ENCODE peak calls at places on chromosome 18, in nine cellular contexts. O is cardiac fibroblast, X is body of pancreas, L is fibroblast of the aortic adventitia, H is HepG2, N is psoas muscle, V is astrocyte of the cerebellum, F is AG09309, R is fibroblast of pulmonary artery. E is an unnamed sample.

GRCh38 chr18:65081786-65082185 is 669.0 kb upstream of the CDH7 start:
- DNase-seq in X (no peak), R (no peak), N (no peak), F (no peak), O (no peak), H (no peak), L (no peak), V (no peak), E (no peak)

GRCh38 chr18:10070581-10071000 is 156.8 kb downstream of the VAPA start:
- DNase-seq in L (no peak), X (no peak), H (no peak), V (peak), N (no peak), O (no peak), F (no peak), R (no peak), E (no peak)

GRCh38 chr18:28366667-28367066 is 189.7 kb upstream of the CDH2 start:
- DNase-seq in F (no peak), X (no peak), R (no peak), O (no peak), H (no peak), L (no peak), V (no peak), N (no peak), E (no peak)

GRCh38 chr18:29841631-29842030 is 1200.9 kb downstream of the DSC3 start:
- DNase-seq in N (no peak), X (no peak), H (no peak), L (no peak), V (no peak), F (no peak), R (no peak), O (peak), E (no peak)

GRCh38 chr18:49697757-49698595 is 115.4 kb downstream of the ACAA2 start:
- DNase-seq in X (no peak), N (no peak), V (no peak), H (no peak), F (no peak), L (peak), O (peak), R (no peak), E (no peak)

GRCh38 chr18:21291106-21291505 is 49.1 kb downstream of the GREB1L start:
- DNase-seq in H (no peak), V (no peak), X (no peak), O (no peak), L (no peak), F (no peak), N (no peak), R (no peak), E (no peak)

GRCh38 chr18:54228364-54228763 is 3.9 kb upstream of the MBD2 start:
- DNase-seq in V (no peak), F (no peak), R (no peak), H (no peak), N (no peak), L (no peak), O (no peak), X (no peak), E (no peak)

GRCh38 chr18:4352746-4353522 is 102.2 kb downstream of the DLGAP1 start:
- DNase-seq in O (no peak), R (no peak), H (no peak), N (no peak), L (no peak), X (no peak), F (no peak), V (no peak), E (no peak)

GRCh38 chr18:42561521-42561920 is 554.0 kb downstream of the RIT2 start:
- DNase-seq in F (no peak), V (no peak), H (no peak), N (no peak), L (no peak), O (no peak), X (no peak), R (no peak), E (no peak)

GRCh38 chr18:33733376-33733775 is 155.4 kb downstream of the ASXL3 start:
- DNase-seq in H (no peak), X (no peak), V (no peak), F (no peak), N (no peak), L (no peak), R (no peak), O (no peak), E (no peak)

GRCh38 chr18:68837665-68838390 is 39.9 kb downstream of the CCDC102B start:
- DNase-seq in N (no peak), V (no peak), X (no peak), R (no peak), F (peak), H (no peak), L (no peak), O (peak), E (no peak)

GRCh38 chr18:32777049-32777448 is 4.2 kb upstream of the KLHL14 start:
- DNase-seq in F (no peak), O (peak), X (no peak), H (peak), L (peak), N (no peak), V (no peak), R (no peak), E (no peak)

GRCh38 chr18:23238651-23239349 is 103.5 kb downstream of the CABLES1 start:
- DNase-seq in V (no peak), L (peak), F (no peak), O (peak), N (no peak), H (no peak), X (no peak), R (peak), E (no peak)

GRCh38 chr18:6055711-6056110 is 160.4 kb upstream of the TMEM200C start:
- DNase-seq in H (no peak), X (no peak), R (peak), N (no peak), F (peak), V (peak), L (peak), O (peak), E (no peak)

GRCh38 chr18:48072428-48073204 is 142.2 kb upstream of the SMAD2 start:
- DNase-seq in H (no peak), F (no peak), O (no peak), V (no peak), X (no peak), N (no peak), R (no peak), L (no peak), E (no peak)

GRCh38 chr18:49843778-49844625 is 30.7 kb upstream of the ACAA2 start:
- DNase-seq in F (no peak), R (no peak), N (no peak), H (no peak), O (no peak), X (no peak), L (no peak), V (no peak), E (no peak)

GRCh38 chr18:57629399-57629798 is 7.8 kb upstream of the NARS1 start:
- DNase-seq in R (no peak), N (no peak), V (no peak), X (no peak), O (no peak), H (no peak), F (no peak), L (no peak), E (no peak)

GRCh38 chr18:7447629-7448028 is 119.5 kb upstream of the PTPRM start:
- DNase-seq in V (no peak), L (no peak), F (no peak), H (no peak), O (peak), X (no peak), R (no peak), N (no peak), E (no peak)

GRCh38 chr18:52339891-52340371 is at the start of gene DCC:
- DNase-seq in R (peak), O (peak), V (peak), H (peak), L (peak), F (no peak), X (peak), N (no peak), E (no peak)

GRCh38 chr18:22667616-22668422 is 250.1 kb upstream of the CTAGE1 start:
- DNase-seq in O (peak), V (peak), X (no peak), R (peak), L (peak), H (no peak), F (peak), N (no peak), E (no peak)

GRCh38 chr18:37471619-37472018 is 94.0 kb downstream of the CELF4 start:
- DNase-seq in R (no peak), L (no peak), O (no peak), V (no peak), H (no peak), X (no peak), N (no peak), F (no peak), E (no peak)

GRCh38 chr18:43303376-43303775 is 26.1 kb upstream of the SYT4 start:
- DNase-seq in N (no peak), H (no peak), R (no peak), L (no peak), X (no peak), O (peak), V (no peak), F (no peak), E (no peak)

GRCh38 chr18:76992226-76993084 is 140.1 kb downstream of the MBP start:
- DNase-seq in V (no peak), X (no peak), F (no peak), H (no peak), O (no peak), N (no peak), R (no peak), L (no peak), E (no peak)

GRCh38 chr18:59994357-59994756 is 94.6 kb downstream of the PMAIP1 start:
- DNase-seq in V (no peak), H (no peak), R (peak), F (no peak), N (no peak), L (no peak), X (no peak), O (peak), E (no peak)
- TF ChIP-seq CTCF in V (peak), H (no peak), R (peak), F (peak), N (no peak), L (peak), X (no peak), O (peak), E (peak)

GRCh38 chr18:61582205-61582710 is 249.0 kb downstream of the CDH20 start:
- DNase-seq in L (peak), H (no peak), N (no peak), O (no peak), X (no peak), F (no peak), R (no peak), V (no peak), E (no peak)

GRCh38 chr18:61583548-61583947 is 250.3 kb downstream of the CDH20 start:
- DNase-seq in R (no peak), N (no peak), V (no peak), F (no peak), L (no peak), O (no peak), H (no peak), X (no peak), E (no peak)

GRCh38 chr18:61580061-61580460 is 246.8 kb downstream of the CDH20 start:
- DNase-seq in L (no peak), H (no peak), V (no peak), F (no peak), X (no peak), N (no peak), O (peak), R (peak), E (no peak)

GRCh38 chr18:61579581-61579980 is 246.4 kb downstream of the CDH20 start:
- DNase-seq in L (no peak), H (no peak), O (no peak), N (no peak), F (no peak), V (no peak), X (no peak), R (no peak), E (no peak)

GRCh38 chr18:61581578-61582204 is 248.5 kb downstream of the CDH20 start:
- DNase-seq in N (peak), L (peak), H (peak), V (no peak), X (peak), R (peak), F (no peak), O (peak), E (peak)
- H3K4me3 ChIP-seq in N (peak), L (peak), H (no peak), V (peak), X (no peak), R (peak), F (peak), O (peak), E (no peak)

GRCh38 chr18:13796515-13796914 is 27.4 kb upstream of the MC5R start:
- DNase-seq in N (no peak), V (no peak), O (no peak), F (no peak), L (no peak), R (no peak), H (no peak), X (no peak), E (no peak)

GRCh38 chr18:13799396-13799795 is 24.6 kb upstream of the MC5R start:
- DNase-seq in N (no peak), O (no peak), F (no peak), X (no peak), V (no peak), L (no peak), H (no peak), R (no peak), E (no peak)

GRCh38 chr18:13791181-13791580 is 32.8 kb upstream of the MC5R start:
- DNase-seq in H (no peak), R (peak), V (no peak), X (no peak), N (no peak), F (no peak), O (peak), L (no peak), E (peak)

GRCh38 chr18:13797157-13797611 is 26.8 kb upstream of the MC5R start:
- DNase-seq in F (no peak), L (peak), X (no peak), H (peak), O (peak), R (peak), N (no peak), V (no peak), E (no peak)

GRCh38 chr18:13793819-13794218 is 30.1 kb upstream of the MC5R start:
- DNase-seq in R (no peak), X (no peak), V (no peak), H (no peak), F (no peak), L (no peak), N (no peak), O (no peak), E (no peak)
- TF ChIP-seq CTCF in R (no peak), X (no peak), V (no peak), H (no peak), F (no peak), L (no peak), N (no peak), O (no peak), E (no peak)

DNA sequence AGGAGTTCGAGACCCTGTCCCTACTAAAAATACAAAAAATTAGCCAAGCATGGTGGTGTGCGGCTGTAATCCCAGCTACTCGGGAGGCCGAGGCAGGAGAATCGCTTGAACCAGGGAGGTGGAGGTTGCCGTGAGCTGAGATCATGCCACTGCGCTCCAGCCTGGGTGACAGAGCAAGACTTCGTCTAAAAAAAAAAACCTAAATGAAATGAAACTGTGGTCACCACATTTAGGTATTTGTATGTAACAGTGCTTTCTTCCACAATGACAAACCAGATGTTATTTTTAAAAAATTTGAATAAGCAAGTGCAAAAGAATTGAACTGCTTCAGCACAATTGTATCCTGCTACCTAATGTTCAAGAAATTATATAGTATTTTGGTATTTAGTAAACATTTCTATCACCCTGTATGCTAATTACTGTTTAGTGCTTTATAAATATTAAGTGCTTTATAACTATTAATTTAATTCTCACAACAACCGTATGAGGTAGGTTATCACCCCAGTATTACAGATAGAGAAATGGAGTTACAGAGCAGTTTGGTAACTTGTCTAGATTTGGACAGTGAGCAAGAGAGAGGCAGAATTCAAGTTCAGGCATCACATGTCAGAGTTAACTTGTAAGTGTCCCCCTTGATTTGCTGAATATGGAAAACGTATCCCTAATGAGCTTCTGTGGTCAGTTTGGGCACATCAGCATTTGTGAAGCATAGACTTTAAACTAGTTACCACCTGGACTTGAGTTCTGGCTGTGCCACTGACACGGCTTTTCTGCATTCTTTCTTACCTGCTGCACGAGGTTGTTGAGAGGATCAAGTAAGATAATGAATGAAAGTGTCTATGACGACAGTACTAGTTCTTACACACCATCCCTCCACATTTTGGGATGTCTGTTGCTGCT is 14.4 kb downstream of the PHLPP1 start:
- DNase-seq in X (no peak), N (no peak), L (no peak), R (no peak), O (no peak), F (no peak), V (no peak), H (no peak), E (no peak)
- H3K4me3 ChIP-seq in X (no peak), N (no peak), L (no peak), R (no peak), O (no peak), F (no peak), V (no peak), H (no peak), E (no peak)

GRCh38 chr18:8826514-8826913 is 121.2 kb downstream of the MTCL1 start:
- DNase-seq in O (no peak), V (no peak), H (no peak), R (no peak), N (no peak), L (no peak), X (no peak), F (no peak), E (no peak)

GRCh38 chr18:8825273-8825672 is 119.9 kb downstream of the MTCL1 start:
- DNase-seq in L (no peak), X (no peak), V (no peak), H (no peak), N (no peak), F (no peak), R (no peak), O (no peak), E (no peak)

GRCh38 chr18:8825729-8826375 is 120.5 kb downstream of the MTCL1 start:
- DNase-seq in R (no peak), H (no peak), O (no peak), N (no peak), X (no peak), F (no peak), L (no peak), V (no peak), E (no peak)

GRCh38 chr18:8828300-8828699 is 122.9 kb downstream of the MTCL1 start:
- DNase-seq in O (no peak), H (no peak), L (no peak), F (no peak), V (no peak), N (no peak), R (no peak), X (no peak), E (no peak)

GRCh38 chr18:8826971-8827370 is 121.6 kb downstream of the MTCL1 start:
- DNase-seq in N (no peak), R (no peak), H (no peak), X (no peak), L (no peak), V (no peak), O (no peak), F (no peak), E (no peak)
- TF ChIP-seq CTCF in N (no peak), R (no peak), H (no peak), X (no peak), L (no peak), V (no peak), O (no peak), F (no peak), E (no peak)

GRCh38 chr18:74289946-74290478 is 1.8 kb downstream of the CYB5A start:
- DNase-seq in H (no peak), X (no peak), N (no peak), O (no peak), L (no peak), F (no peak), V (no peak), R (no peak), E (no peak)

GRCh38 chr18:74288730-74289129 is 3.0 kb downstream of the CYB5A start:
- DNase-seq in X (peak), N (no peak), O (no peak), V (no peak), L (peak), F (no peak), H (peak), R (no peak), E (no peak)

GRCh38 chr18:74288041-74288440 is 3.7 kb downstream of the CYB5A start:
- DNase-seq in V (no peak), L (no peak), X (peak), N (no peak), F (no peak), R (no peak), O (no peak), H (no peak), E (no peak)

GRCh38 chr18:74290831-74291770 is 662 bp downstream of the CYB5A start:
- DNase-seq in L (peak), V (no peak), N (no peak), F (no peak), O (no peak), R (peak), X (peak), H (peak), E (no peak)

DNA sequence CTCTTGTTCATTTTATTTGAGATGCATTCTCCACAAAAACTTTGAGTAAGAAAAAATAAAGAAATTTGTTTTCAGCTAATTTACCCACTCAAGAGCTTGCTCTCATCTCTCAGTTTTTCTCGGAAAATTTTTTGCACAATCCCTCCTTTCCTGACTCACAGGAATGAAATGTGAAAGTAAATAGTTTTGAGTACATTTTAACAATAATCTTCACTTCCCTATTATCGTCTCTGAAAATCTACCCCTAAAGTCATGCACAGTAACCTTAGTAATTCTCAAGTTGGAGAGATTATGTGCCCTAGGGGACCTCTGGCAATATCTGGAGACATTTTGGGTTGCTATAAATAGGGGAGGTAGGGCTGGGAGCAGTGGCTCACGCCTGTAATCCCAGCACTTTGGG is 2.6 kb downstream of the CYB5A start:
- DNase-seq in V (no peak), L (peak), F (no peak), R (peak), H (no peak), N (no peak), X (no peak), O (peak), E (no peak)
- H3K4me3 ChIP-seq in V (no peak), L (peak), F (peak), R (no peak), H (peak), N (no peak), X (no peak), O (no peak), E (no peak)

DNA sequence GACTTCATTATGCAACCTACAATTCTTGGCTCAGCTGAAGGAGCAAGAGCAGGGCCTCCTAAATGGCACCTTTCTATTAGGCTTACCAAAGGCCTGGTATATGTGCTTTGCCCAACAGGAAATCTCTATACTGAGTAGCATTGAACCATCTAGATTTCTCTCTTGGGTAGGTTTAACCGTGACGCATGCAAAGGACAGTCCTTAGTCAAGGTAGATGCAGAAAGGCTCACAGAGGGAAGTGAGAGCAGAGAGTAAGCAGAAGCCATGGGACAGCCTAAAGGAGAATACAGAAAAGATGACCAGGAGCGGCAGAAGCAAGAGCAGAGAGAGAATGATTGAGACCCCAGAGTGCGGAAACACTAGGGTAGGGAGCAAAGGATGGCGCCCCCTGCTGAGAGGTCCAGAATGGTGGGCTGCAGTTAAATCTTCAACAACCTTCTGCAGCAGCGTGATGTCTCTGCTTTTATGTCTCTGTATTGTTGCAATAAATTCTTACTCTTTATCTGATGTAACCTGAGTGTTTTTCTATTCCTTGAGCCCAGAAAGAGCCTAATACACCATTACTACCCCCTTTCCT is 4.7 kb upstream of the OSBPL1A start:
- DNase-seq in X (peak), V (no peak), O (no peak), F (no peak), H (no peak), R (no peak), L (no peak), N (no peak), E (no peak)
- TF ChIP-seq CTCF in X (no peak), V (no peak), O (no peak), F (peak), H (peak), R (peak), L (peak), N (no peak), E (no peak)

E was measured in HL-60.